ENCODE peak calls at places on chromosomes 11 and 22, in seven cellular contexts. U, Y, Q, F, I, X and V are unnamed samples.

GRCh38 chr11:111870113-111870512 is 1.3 kb downstream of the ALG9 start:
- DNase-seq in U (no peak), Q (no peak), I (no peak), Y (no peak), F (no peak), X (no peak), V (no peak)

GRCh38 chr11:44814881-44815592 is 88.3 kb downstream of the TSPAN18 start:
- DNase-seq in U (no peak), F (no peak), Q (no peak), I (no peak), Y (no peak), X (peak; percentile 28), V (no peak)

GRCh38 chr11:69167916-69168691 is 12.4 kb downstream of the SMIM38 start:
- DNase-seq in Y (no peak), U (no peak), I (no peak), F (no peak), Q (no peak), X (no peak), V (no peak)

GRCh38 chr22:42560781-42561180 is 7.0 kb downstream of the SERHL2 start:
- DNase-seq in U (no peak), I (no peak), Y (no peak), X (peak; percentile 27), Q (no peak), F (no peak), V (no peak)

GRCh38 chr22:49152146-49152929 is 675.3 kb downstream of the BRD1 start:
- DNase-seq in I (no peak), Q (no peak), Y (no peak), F (no peak), X (no peak), U (no peak), V (no peak)

GRCh38 chr11:75352417-75353206 is 1.2 kb upstream of the ARRB1 start:
- DNase-seq in I (no peak), Q (peak; percentile 57), Y (no peak), F (no peak), X (no peak), U (no peak), V (no peak)

GRCh38 chr11:122189259-122189658 is 73.2 kb upstream of the BLID start:
- DNase-seq in U (no peak), Y (no peak), I (no peak), F (no peak), X (peak; percentile 97), Q (no peak), V (no peak)

GRCh38 chr22:42803454-42803853 is 53.6 kb downstream of the ARFGAP3 start:
- DNase-seq in Y (no peak), X (no peak), U (no peak), I (no peak), Q (peak; percentile 8), F (no peak), V (peak; percentile 79)

GRCh38 chr11:40388097-40388818 is 1071.2 kb downstream of the LRRC4C start:
- DNase-seq in F (no peak), Q (no peak), Y (no peak), X (peak; percentile 71), I (no peak), U (no peak), V (no peak)

GRCh38 chr11:95415837-95416288 is 184.9 kb upstream of the SESN3 start:
- DNase-seq in Y (no peak), U (no peak), F (no peak), X (no peak), I (no peak), Q (no peak), V (no peak)

GRCh38 chr11:85893378-85893777 is 38.2 kb downstream of the CCDC83 start:
- DNase-seq in F (no peak), U (no peak), X (no peak), I (no peak), Y (no peak), Q (no peak), V (no peak)

GRCh38 chr11:123111465-123111864 is 49.5 kb upstream of the HSPA8 start:
- DNase-seq in Q (no peak), F (no peak), I (no peak), U (no peak), Y (no peak), X (peak; percentile 54), V (no peak)

GRCh38 chr11:15955595-15955994 is 400.8 kb downstream of the SOX6 start:
- DNase-seq in F (no peak), Q (no peak), X (peak; percentile 58), U (no peak), Y (no peak), I (no peak), V (no peak)

GRCh38 chr11:124865902-124866851 is 945 bp downstream of the ROBO3 start:
- DNase-seq in Q (no peak), I (peak; percentile 31), X (peak; percentile 32), F (peak; percentile 41), Y (no peak), U (peak; percentile 60), V (peak; percentile 44)

GRCh38 chr11:80285076-80285790 is 844.4 kb upstream of the TENM4 start:
- DNase-seq in X (no peak), I (no peak), Q (no peak), F (no peak), Y (no peak), U (no peak), V (no peak)

GRCh38 chr22:30605449-30606110 is 1.4 kb upstream of the TCN2 start:
- DNase-seq in F (peak; percentile 40), I (peak; percentile 23), Q (no peak), U (peak; percentile 34), X (peak; percentile 39), Y (peak; percentile 45), V (peak; percentile 59)

GRCh38 chr11:34601085-34601444 is 19.8 kb upstream of the EHF start:
- DNase-seq in U (no peak), X (no peak), Y (no peak), Q (no peak), I (no peak), F (no peak), V (no peak)

GRCh38 chr11:65431452-65432132 is 9.0 kb downstream of the NEAT1 start:
- DNase-seq in Y (peak; percentile 1), Q (no peak), I (no peak), X (peak; percentile 11), U (no peak), F (no peak), V (no peak)

GRCh38 chr11:62445314-62445740 is 26.5 kb downstream of the SCGB1A1 start:
- DNase-seq in Y (peak; percentile 85), I (no peak), F (no peak), Q (no peak), X (no peak), U (no peak), V (no peak)

GRCh38 chr22:30968015-30968923 is at the start of gene MORC2:
- DNase-seq in U (no peak), Q (no peak), F (no peak), I (peak; percentile 0), X (no peak), Y (peak; percentile 60), V (peak; percentile 88)

GRCh38 chr22:26656896-26657851 is at the start of gene MIAT:
- DNase-seq in F (peak; percentile 55), Q (no peak), Y (no peak), U (peak; percentile 61), X (peak; percentile 24), I (peak; percentile 55), V (peak; percentile 60)

GRCh38 chr11:93481696-93482095 is 61.5 kb downstream of the SMCO4 start:
- DNase-seq in X (no peak), I (no peak), F (no peak), U (no peak), Y (no peak), Q (no peak), V (peak; percentile 18)

GRCh38 chr11:69080361-69080973 is 31.7 kb downstream of the TPCN2 start:
- DNase-seq in F (no peak), Y (no peak), U (no peak), Q (no peak), X (peak; percentile 81), I (peak; percentile 12), V (no peak)

GRCh38 chr11:57205046-57205671 is 23.4 kb downstream of the LRRC55 start:
- DNase-seq in I (no peak), U (no peak), Y (no peak), X (peak; percentile 78), F (no peak), Q (no peak), V (peak; percentile 42)

GRCh38 chr22:37818397-37819099 is 4.6 kb upstream of the GALR3 start:
- DNase-seq in F (peak; percentile 62), X (peak; percentile 63), Y (no peak), U (peak; percentile 65), I (peak; percentile 48), Q (no peak), V (peak; percentile 77)

GRCh38 chr11:77250881-77251640 is 50.4 kb downstream of the GDPD4 start:
- DNase-seq in Q (no peak), X (peak; percentile 73), I (no peak), Y (no peak), F (no peak), U (no peak), V (no peak)

GRCh38 chr11:59189986-59190385 is 18.1 kb downstream of the DTX4 start:
- DNase-seq in X (no peak), F (no peak), Q (no peak), I (no peak), U (no peak), Y (no peak), V (no peak)

GRCh38 chr11:19777032-19777341 is 64.3 kb downstream of the NAV2 start:
- DNase-seq in U (no peak), I (no peak), X (peak; percentile 42), Q (no peak), Y (no peak), F (no peak), V (no peak)